ENCODE peak calls at places on chromosomes 12 and 14, in nine cellular contexts. X is body of pancreas; A is CD8-positive, alpha-beta T cell; L is sigmoid colon; Y is tibial artery; R is left lung; Q is HCT116; J is K562; Z is stomach. B is an unnamed sample.

GRCh38 chr14:63770187-63770807 is 42.4 kb upstream of the SGPP1 start:
- DNase-seq in Y (peak), J (peak), L (no peak), R (no peak), Q (peak), A (peak), Z (peak), X (peak), B (peak)

GRCh38 chr12:104377507-104377812 is 73.9 kb downstream of the EID3 start:
- DNase-seq in J (no peak), L (no peak), R (no peak), X (no peak), Q (no peak), Y (no peak), A (no peak), Z (no peak), B (no peak)

GRCh38 chr12:66572845-66573244 is 106.0 kb downstream of the GRIP1 start:
- DNase-seq in Q (no peak), Y (no peak), R (no peak), Z (no peak), J (no peak), A (no peak), X (no peak), L (no peak), B (no peak)

GRCh38 chr12:104588048-104588942 is 131.5 kb downstream of the CHST11 start:
- DNase-seq in Z (no peak), Y (no peak), J (no peak), Q (peak), L (no peak), R (no peak), X (no peak), A (no peak), B (peak)

GRCh38 chr14:23460960-23461359 is 8.5 kb upstream of the NGDN start:
- DNase-seq in J (no peak), L (no peak), Y (no peak), X (no peak), R (no peak), A (no peak), Q (no peak), Z (no peak), B (no peak)

GRCh38 chr12:26120561-26121274 is 4.1 kb downstream of the BHLHE41 start:
- DNase-seq in Z (no peak), Q (no peak), R (no peak), J (no peak), L (no peak), A (no peak), Y (no peak), X (no peak), B (no peak)

GRCh38 chr12:118850244-118850825 is 131.0 kb upstream of the SRRM4 start:
- DNase-seq in Q (peak), R (no peak), L (no peak), A (no peak), J (peak), Z (no peak), Y (no peak), X (peak), B (no peak)

GRCh38 chr12:109961201-109961600 is 35.0 kb downstream of the GIT2 start:
- DNase-seq in L (no peak), R (no peak), J (no peak), A (no peak), Q (no peak), Y (no peak), X (peak), Z (no peak), B (no peak)

GRCh38 chr14:89017417-89017816 is 193.0 kb downstream of the TTC8 start:
- DNase-seq in X (no peak), Z (no peak), J (no peak), A (no peak), Y (no peak), R (no peak), L (no peak), Q (no peak), B (no peak)

GRCh38 chr14:100568164-100568997 is 18.8 kb downstream of the BEGAIN start:
- DNase-seq in Q (no peak), Y (no peak), R (no peak), J (no peak), L (no peak), X (peak), Z (no peak), A (no peak), B (no peak)

GRCh38 chr14:29236848-29237247 is 470.3 kb downstream of the FOXG1 start:
- DNase-seq in Z (no peak), Y (no peak), L (no peak), J (no peak), R (no peak), X (no peak), Q (no peak), A (no peak), B (peak)

GRCh38 chr14:39491134-39491541 is 58.9 kb upstream of the FBXO33 start:
- DNase-seq in Z (no peak), L (no peak), X (no peak), A (no peak), J (peak), Q (peak), R (no peak), Y (no peak), B (peak)

GRCh38 chr12:52798003-52798670 is 2.2 kb upstream of the KRT3 start:
- DNase-seq in Z (no peak), R (no peak), J (peak), A (no peak), Q (no peak), L (no peak), Y (no peak), X (no peak), B (peak)

GRCh38 chr14:63454863-63455622 is 88.1 kb downstream of the PPP2R5E start:
- DNase-seq in Q (no peak), Z (peak), L (no peak), X (peak), Y (no peak), J (peak), A (no peak), R (no peak), B (no peak)

GRCh38 chr12:18752280-18752920 is 14.5 kb downstream of the CAPZA3 start:
- DNase-seq in Q (no peak), X (peak), L (no peak), J (peak), Z (no peak), A (no peak), Y (no peak), R (no peak), B (no peak)

GRCh38 chr12:80186727-80187217 is 87.4 kb downstream of the OTOGL start:
- DNase-seq in Z (peak), X (peak), J (peak), L (peak), A (no peak), Y (peak), Q (peak), R (no peak), B (peak)

GRCh38 chr14:50113381-50113811 is 3.0 kb downstream of the VCPKMT start:
- DNase-seq in Q (no peak), Z (no peak), A (no peak), Y (no peak), R (no peak), J (no peak), L (no peak), X (no peak), B (no peak)

GRCh38 chr12:109761631-109761950 is 48.0 kb downstream of the FAM222A start:
- DNase-seq in Y (peak), X (no peak), L (peak), Z (peak), Q (no peak), A (no peak), J (no peak), R (no peak), B (no peak)

GRCh38 chr12:119631930-119632678 is 35.8 kb upstream of the PRKAB1 start:
- DNase-seq in L (no peak), J (no peak), Y (no peak), A (no peak), Z (no peak), R (no peak), Q (peak), X (no peak), B (peak)

GRCh38 chr14:22570132-22570949 is 18.7 kb downstream of the DAD1 start:
- DNase-seq in R (no peak), Q (peak), X (peak), A (peak), Y (peak), J (peak), L (peak), Z (peak), B (peak)

GRCh38 chr12:109892165-109892715 is 7.8 kb upstream of the TCHP start:
- DNase-seq in J (no peak), R (no peak), Z (no peak), Q (no peak), X (no peak), A (no peak), Y (no peak), L (no peak), B (no peak)

GRCh38 chr14:89241934-89242670 is 174.9 kb downstream of the FOXN3 start:
- DNase-seq in Q (no peak), R (no peak), J (no peak), A (no peak), L (no peak), X (no peak), Y (no peak), Z (no peak), B (no peak)

DNA sequence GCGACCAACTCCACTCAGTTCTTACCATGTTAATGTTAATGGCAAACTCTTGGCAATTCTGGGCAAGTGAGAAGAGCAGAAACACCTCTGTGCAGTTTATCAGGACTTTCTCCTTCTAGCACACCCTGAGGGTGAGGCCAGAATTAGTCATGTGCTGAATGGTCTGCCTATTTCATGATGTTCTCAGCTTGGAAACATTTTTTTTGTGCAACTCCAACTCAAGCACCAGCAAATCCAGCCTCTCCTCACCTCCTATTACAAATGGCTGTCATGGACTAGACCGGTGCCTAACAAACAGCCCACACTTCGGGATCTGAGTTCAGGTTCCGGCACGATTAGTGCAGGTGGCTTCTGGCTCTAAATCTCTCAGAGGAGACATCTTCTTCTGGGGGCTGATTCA is 246.0 kb downstream of the ZFP36L1 start:
- DNase-seq in A (no peak), Y (peak), R (no peak), Q (no peak), Z (no peak), X (no peak), J (no peak), L (no peak), B (peak)
- H3K27ac ChIP-seq in A (no peak), Y (peak), R (peak), Q (peak), Z (peak), X (peak), J (no peak), L (peak), B (peak)

GRCh38 chr12:122121341-122122192 is 43.0 kb downstream of the MLXIP start:
- DNase-seq in R (no peak), J (no peak), Z (no peak), Y (no peak), X (no peak), L (peak), Q (no peak), A (no peak), B (no peak)

GRCh38 chr12:122111070-122111750 is 32.7 kb downstream of the MLXIP start:
- DNase-seq in A (no peak), Z (no peak), Q (peak), J (no peak), R (no peak), L (no peak), Y (no peak), X (peak), B (peak)

GRCh38 chr12:122117979-122118378 is 39.4 kb downstream of the MLXIP start:
- DNase-seq in Y (no peak), Q (no peak), L (peak), R (no peak), J (no peak), Z (no peak), X (no peak), A (no peak), B (no peak)

DNA sequence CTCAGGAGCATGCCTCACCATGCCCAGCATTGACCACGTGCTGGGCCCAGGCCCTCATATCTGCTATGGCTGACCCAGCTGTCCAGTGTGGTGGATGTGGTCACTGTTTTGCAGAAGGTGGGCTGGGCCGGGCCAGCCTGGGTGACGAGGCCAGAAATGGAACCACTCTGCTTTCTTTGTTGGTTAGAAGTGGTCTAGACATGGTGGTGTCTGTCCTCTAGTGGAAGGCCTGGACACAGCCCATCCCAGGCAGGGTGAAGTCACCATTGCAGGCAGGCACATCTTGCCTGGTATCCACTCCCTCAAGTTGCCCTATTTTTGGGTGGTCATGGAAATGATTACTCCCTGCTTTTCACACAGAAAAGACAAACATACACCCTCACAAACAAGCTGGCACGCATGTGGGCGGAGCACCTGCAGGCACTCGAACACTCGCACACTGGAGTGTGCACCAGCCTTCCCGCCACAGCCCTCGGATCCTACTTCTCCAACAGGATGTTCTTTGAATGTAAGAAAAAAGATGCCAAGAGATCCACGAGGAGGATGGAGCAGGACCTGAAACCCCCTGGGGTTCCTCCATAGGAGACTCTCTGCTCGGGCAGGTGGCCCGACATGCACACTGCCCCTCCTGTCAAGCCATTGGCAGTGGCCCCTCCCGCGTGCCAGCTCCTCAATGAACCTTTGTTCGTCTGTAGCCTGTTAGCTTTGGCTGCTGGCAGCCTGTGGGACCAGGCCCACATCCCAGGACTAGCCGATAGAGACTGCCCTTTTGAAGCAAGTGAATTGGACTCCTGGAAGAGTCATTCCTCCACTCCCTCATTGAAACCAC is 38.4 kb downstream of the MLXIP start:
- DNase-seq in A (no peak), Y (peak), Q (no peak), Z (peak), R (no peak), J (no peak), X (peak), L (peak), B (no peak)
- TF ChIP-seq CTCF in A (no peak), Y (no peak), Q (no peak), Z (no peak), R (no peak), J (peak), X (peak), L (no peak), B (no peak)

GRCh38 chr14:85566603-85567002 is 36.7 kb downstream of the FLRT2 start:
- DNase-seq in A (no peak), Q (no peak), Z (no peak), Y (no peak), X (no peak), R (no peak), L (no peak), J (no peak), B (peak)
- H3K27ac ChIP-seq in A (no peak), Q (no peak), Z (peak), Y (no peak), X (peak), R (no peak), L (no peak), J (no peak), B (no peak)

GRCh38 chr14:102486513-102487203 is 22.9 kb downstream of the ANKRD9 start:
- DNase-seq in Q (no peak), L (peak), Z (no peak), A (no peak), Y (no peak), X (no peak), J (peak), R (no peak), B (no peak)
- TF ChIP-seq CTCF in Q (no peak), L (no peak), Z (no peak), A (no peak), Y (no peak), X (no peak), J (peak), R (no peak), B (no peak)

B was measured in RWPE1.